ENCODE peak calls at places on chromosomes 3 and 15, in nine cellular contexts. One of them, this sample, is unnamed. For H3K27me3, the result is how much of the 10 kb centered on the place peaks cover.

GRCh38 chr3:185729335-185729715 is 95.5 kb downstream of the IGF2BP2 start:
- DNase-seq in cardiac muscle cell: peak
- DNase-seq in heart right ventricle: no peak
- DNase-seq in HCT116: no peak
- DNase-seq in bronchial epithelial cell: peak
- DNase-seq in transverse colon: no peak
- DNase-seq in upper lobe of right lung: no peak
- DNase-seq in heart left ventricle: no peak
- DNase-seq in psoas muscle: no peak
- DNase-seq in this sample: no peak

GRCh38 chr15:68464451-68465090 is 32.6 kb upstream of the ITGA11 start:
- DNase-seq in cardiac muscle cell: peak
- DNase-seq in heart right ventricle: no peak
- DNase-seq in HCT116: no peak
- DNase-seq in bronchial epithelial cell: no peak
- DNase-seq in transverse colon: no peak
- DNase-seq in upper lobe of right lung: no peak
- DNase-seq in heart left ventricle: no peak
- DNase-seq in psoas muscle: peak
- DNase-seq in this sample: no peak

GRCh38 chr3:153055217-153055616 is 106.8 kb upstream of the RAP2B start:
- DNase-seq in cardiac muscle cell: no peak
- DNase-seq in heart right ventricle: no peak
- DNase-seq in HCT116: no peak
- DNase-seq in bronchial epithelial cell: no peak
- DNase-seq in transverse colon: no peak
- DNase-seq in upper lobe of right lung: no peak
- DNase-seq in heart left ventricle: no peak
- DNase-seq in psoas muscle: no peak
- DNase-seq in this sample: no peak

GRCh38 chr3:99325407-99325806 is 313.0 kb upstream of the COL8A1 start:
- DNase-seq in cardiac muscle cell: peak
- DNase-seq in heart right ventricle: no peak
- DNase-seq in HCT116: no peak
- DNase-seq in bronchial epithelial cell: no peak
- DNase-seq in transverse colon: no peak
- DNase-seq in upper lobe of right lung: no peak
- DNase-seq in heart left ventricle: no peak
- DNase-seq in psoas muscle: no peak
- DNase-seq in this sample: no peak

GRCh38 chr3:170429050-170429449 is 10.4 kb downstream of the CLDN11 start:
- DNase-seq in cardiac muscle cell: peak
- DNase-seq in heart right ventricle: no peak
- DNase-seq in HCT116: peak
- DNase-seq in bronchial epithelial cell: no peak
- DNase-seq in transverse colon: no peak
- DNase-seq in upper lobe of right lung: no peak
- DNase-seq in heart left ventricle: no peak
- DNase-seq in psoas muscle: no peak
- DNase-seq in this sample: no peak

GRCh38 chr15:40295297-40295696 is 12.4 kb upstream of the ANKRD63 start:
- DNase-seq in cardiac muscle cell: no peak
- DNase-seq in heart right ventricle: no peak
- DNase-seq in HCT116: no peak
- DNase-seq in bronchial epithelial cell: no peak
- DNase-seq in transverse colon: no peak
- DNase-seq in upper lobe of right lung: no peak
- DNase-seq in heart left ventricle: no peak
- DNase-seq in psoas muscle: no peak
- DNase-seq in this sample: no peak

GRCh38 chr3:193896419-193896818 is 239.5 kb upstream of the HES1 start:
- DNase-seq in cardiac muscle cell: no peak
- DNase-seq in heart right ventricle: no peak
- DNase-seq in HCT116: no peak
- DNase-seq in bronchial epithelial cell: peak
- DNase-seq in transverse colon: no peak
- DNase-seq in upper lobe of right lung: no peak
- DNase-seq in heart left ventricle: no peak
- DNase-seq in psoas muscle: no peak
- DNase-seq in this sample: no peak

GRCh38 chr15:37081985-37082384 is 18.4 kb downstream of the MEIS2 start:
- DNase-seq in cardiac muscle cell: peak
- DNase-seq in heart right ventricle: no peak
- DNase-seq in HCT116: no peak
- DNase-seq in bronchial epithelial cell: no peak
- DNase-seq in transverse colon: no peak
- DNase-seq in upper lobe of right lung: no peak
- DNase-seq in heart left ventricle: no peak
- DNase-seq in psoas muscle: no peak
- DNase-seq in this sample: no peak

GRCh38 chr3:74390121-74390870 is 224.2 kb downstream of the CNTN3 start:
- DNase-seq in cardiac muscle cell: no peak
- DNase-seq in heart right ventricle: no peak
- DNase-seq in HCT116: no peak
- DNase-seq in bronchial epithelial cell: no peak
- DNase-seq in transverse colon: no peak
- DNase-seq in upper lobe of right lung: no peak
- DNase-seq in heart left ventricle: no peak
- DNase-seq in psoas muscle: no peak
- DNase-seq in this sample: no peak

GRCh38 chr3:53162672-53163458 is 1.9 kb downstream of the PRKCD start:
- DNase-seq in cardiac muscle cell: no peak
- DNase-seq in heart right ventricle: no peak
- DNase-seq in HCT116: no peak
- DNase-seq in bronchial epithelial cell: no peak
- DNase-seq in transverse colon: peak
- DNase-seq in upper lobe of right lung: peak
- DNase-seq in heart left ventricle: no peak
- DNase-seq in psoas muscle: no peak
- DNase-seq in this sample: no peak

GRCh38 chr3:164748626-164749025 is 329.7 kb downstream of the SI start:
- DNase-seq in cardiac muscle cell: no peak
- DNase-seq in heart right ventricle: no peak
- DNase-seq in HCT116: no peak
- DNase-seq in bronchial epithelial cell: peak
- DNase-seq in transverse colon: no peak
- DNase-seq in upper lobe of right lung: no peak
- DNase-seq in heart left ventricle: no peak
- DNase-seq in psoas muscle: no peak
- DNase-seq in this sample: no peak

GRCh38 chr3:13880811-13881156 is 913 bp upstream of the WNT7A start:
- DNase-seq in cardiac muscle cell: no peak
- DNase-seq in heart right ventricle: no peak
- DNase-seq in HCT116: no peak
- DNase-seq in bronchial epithelial cell: no peak
- DNase-seq in transverse colon: no peak
- DNase-seq in upper lobe of right lung: peak
- DNase-seq in heart left ventricle: no peak
- DNase-seq in psoas muscle: no peak
- DNase-seq in this sample: no peak

GRCh38 chr15:73940061-73940981 is 14.1 kb downstream of the LOXL1 start:
- DNase-seq in cardiac muscle cell: peak
- DNase-seq in heart right ventricle: no peak
- DNase-seq in HCT116: no peak
- DNase-seq in bronchial epithelial cell: no peak
- DNase-seq in transverse colon: no peak
- DNase-seq in upper lobe of right lung: no peak
- DNase-seq in heart left ventricle: no peak
- DNase-seq in psoas muscle: no peak
- DNase-seq in this sample: no peak

GRCh38 chr15:73941044-73941443 is 14.8 kb downstream of the LOXL1 start:
- DNase-seq in cardiac muscle cell: peak
- DNase-seq in heart right ventricle: no peak
- DNase-seq in HCT116: no peak
- DNase-seq in bronchial epithelial cell: peak
- DNase-seq in transverse colon: no peak
- DNase-seq in upper lobe of right lung: no peak
- DNase-seq in heart left ventricle: no peak
- DNase-seq in psoas muscle: no peak
- DNase-seq in this sample: peak

GRCh38 chr15:73941871-73942635 is 15.8 kb downstream of the LOXL1 start:
- DNase-seq in cardiac muscle cell: peak
- DNase-seq in heart right ventricle: no peak
- DNase-seq in HCT116: no peak
- DNase-seq in bronchial epithelial cell: no peak
- DNase-seq in transverse colon: no peak
- DNase-seq in upper lobe of right lung: no peak
- DNase-seq in heart left ventricle: no peak
- DNase-seq in psoas muscle: no peak
- DNase-seq in this sample: no peak

GRCh38 chr15:73942751-73943270 is 16.5 kb downstream of the LOXL1 start:
- DNase-seq in cardiac muscle cell: no peak
- DNase-seq in heart right ventricle: no peak
- DNase-seq in HCT116: no peak
- DNase-seq in bronchial epithelial cell: no peak
- DNase-seq in transverse colon: no peak
- DNase-seq in upper lobe of right lung: no peak
- DNase-seq in heart left ventricle: no peak
- DNase-seq in psoas muscle: no peak
- DNase-seq in this sample: no peak

DNA sequence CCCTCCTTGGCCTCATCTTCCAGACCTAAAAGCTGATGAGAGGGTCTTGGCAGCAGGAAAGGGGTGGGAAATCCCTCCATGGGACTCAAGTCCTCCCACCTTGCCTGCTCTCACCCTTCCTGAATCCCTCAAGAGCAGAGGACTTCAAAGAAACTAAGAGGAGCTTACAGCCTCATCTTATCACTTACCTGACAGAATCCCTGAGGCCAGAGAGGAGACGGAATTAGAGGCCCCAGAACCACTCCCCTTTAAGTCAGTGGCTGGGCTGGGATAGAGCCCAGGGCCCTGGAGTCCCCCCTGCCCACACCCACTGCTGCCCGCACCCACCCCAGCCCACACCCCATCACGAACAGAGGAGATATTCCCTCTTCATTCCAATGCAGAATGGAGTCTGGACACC is 15.2 kb downstream of the LOXL1 start:
- DNase-seq in cardiac muscle cell: no peak
- DNase-seq in heart right ventricle: no peak
- DNase-seq in HCT116: no peak
- DNase-seq in bronchial epithelial cell: no peak
- DNase-seq in transverse colon: no peak
- DNase-seq in upper lobe of right lung: no peak
- DNase-seq in heart left ventricle: no peak
- DNase-seq in psoas muscle: no peak
- DNase-seq in this sample: no peak
- H3K4me3 ChIP-seq in cardiac muscle cell: no peak
- H3K4me3 ChIP-seq in heart right ventricle: no peak
- H3K4me3 ChIP-seq in HCT116: no peak
- H3K4me3 ChIP-seq in bronchial epithelial cell: no peak
- H3K4me3 ChIP-seq in transverse colon: no peak
- H3K4me3 ChIP-seq in upper lobe of right lung: no peak
- H3K4me3 ChIP-seq in heart left ventricle: no peak
- H3K4me3 ChIP-seq in psoas muscle: no peak
- H3K4me3 ChIP-seq in this sample: no peak

GRCh38 chr15:73438651-73439050 is 4.3 kb upstream of the REC114 start:
- DNase-seq in cardiac muscle cell: no peak
- DNase-seq in heart right ventricle: no peak
- DNase-seq in HCT116: no peak
- DNase-seq in bronchial epithelial cell: no peak
- DNase-seq in transverse colon: no peak
- DNase-seq in upper lobe of right lung: no peak
- DNase-seq in heart left ventricle: no peak
- DNase-seq in psoas muscle: no peak
- DNase-seq in this sample: no peak
- H3K27me3 ChIP-seq in cardiac muscle cell: under half
- H3K27me3 ChIP-seq in heart right ventricle: under half
- H3K27me3 ChIP-seq in HCT116: under half
- H3K27me3 ChIP-seq in bronchial epithelial cell: under half
- H3K27me3 ChIP-seq in transverse colon: under half
- H3K27me3 ChIP-seq in upper lobe of right lung: under half
- H3K27me3 ChIP-seq in heart left ventricle: under half
- H3K27me3 ChIP-seq in psoas muscle: under half
- H3K27me3 ChIP-seq in this sample: under half

DNA sequence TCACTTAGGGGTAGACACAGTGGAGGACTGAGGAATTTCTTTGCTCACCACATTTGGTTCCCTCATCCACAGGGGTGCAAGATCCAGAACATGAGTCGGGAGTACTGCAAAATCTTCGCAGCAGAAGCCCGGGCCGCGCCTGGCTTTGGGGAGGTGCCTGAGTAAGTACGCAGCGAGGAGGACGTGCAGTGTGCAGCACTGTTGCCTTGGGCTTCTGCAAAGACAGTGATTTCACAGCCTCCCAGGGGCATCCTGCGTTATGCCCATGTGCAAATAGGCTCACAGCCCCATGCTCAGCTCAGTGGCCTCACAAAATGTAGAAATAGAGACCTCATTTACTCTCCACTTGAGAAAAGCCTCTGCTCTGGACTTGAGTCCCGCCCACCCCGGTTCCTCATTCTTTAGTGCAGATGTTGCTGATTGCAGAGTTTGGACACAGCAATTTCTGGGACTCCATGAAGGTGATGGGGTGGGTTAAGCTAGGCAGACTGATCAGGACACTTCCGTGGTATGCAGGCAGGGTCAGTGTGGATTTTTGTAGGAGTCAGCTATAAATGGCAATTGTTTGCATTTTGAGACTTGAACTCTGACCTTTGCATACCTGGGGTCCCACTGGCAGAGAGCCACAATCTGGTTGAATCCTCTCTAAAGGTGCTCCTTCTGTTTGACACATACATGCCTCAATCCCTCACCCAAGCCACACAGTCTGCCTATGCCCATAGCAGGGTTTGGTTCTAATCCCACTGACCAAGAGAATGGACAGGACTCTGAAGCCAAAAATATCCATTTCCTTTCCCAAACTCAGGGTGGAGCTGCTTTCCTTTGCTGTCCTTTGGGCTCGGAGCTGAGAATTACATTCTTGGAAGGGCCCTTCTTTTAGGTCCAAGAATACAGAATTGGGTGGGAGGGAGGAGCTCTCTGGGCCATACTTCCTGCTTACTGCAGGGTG is 20.7 kb upstream of the SLC28A1 start:
- DNase-seq in cardiac muscle cell: peak
- DNase-seq in heart right ventricle: no peak
- DNase-seq in HCT116: no peak
- DNase-seq in bronchial epithelial cell: no peak
- DNase-seq in transverse colon: no peak
- DNase-seq in upper lobe of right lung: no peak
- DNase-seq in heart left ventricle: no peak
- DNase-seq in psoas muscle: no peak
- DNase-seq in this sample: no peak
- TF ChIP-seq CTCF in cardiac muscle cell: peak
- TF ChIP-seq CTCF in heart right ventricle: peak
- TF ChIP-seq CTCF in HCT116: no peak
- TF ChIP-seq CTCF in bronchial epithelial cell: no peak
- TF ChIP-seq CTCF in transverse colon: no peak
- TF ChIP-seq CTCF in upper lobe of right lung: peak
- TF ChIP-seq CTCF in heart left ventricle: peak
- TF ChIP-seq CTCF in psoas muscle: peak
- TF ChIP-seq CTCF in this sample: no peak

DNA sequence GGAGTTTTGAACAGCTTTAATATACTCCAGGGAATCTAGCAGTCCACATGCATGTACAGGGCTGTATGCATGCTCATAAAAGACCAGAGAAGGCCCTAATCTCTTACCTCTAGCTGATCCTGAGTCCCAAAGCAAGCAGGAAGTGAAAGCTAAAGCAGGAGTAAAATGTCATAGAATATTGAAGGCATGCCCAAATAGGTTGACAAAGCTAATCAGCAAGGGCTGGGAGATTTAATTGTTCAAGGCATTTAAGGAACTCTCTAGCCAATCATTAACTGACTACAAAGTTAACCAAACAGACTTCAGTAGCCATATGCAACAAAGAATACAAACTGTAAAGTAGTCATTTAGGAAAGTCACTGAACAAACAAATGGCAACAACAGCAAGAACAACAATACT is 85.8 kb upstream of the KBTBD8 start:
- DNase-seq in cardiac muscle cell: no peak
- DNase-seq in heart right ventricle: no peak
- DNase-seq in HCT116: no peak
- DNase-seq in bronchial epithelial cell: no peak
- DNase-seq in transverse colon: no peak
- DNase-seq in upper lobe of right lung: no peak
- DNase-seq in heart left ventricle: no peak
- DNase-seq in psoas muscle: no peak
- DNase-seq in this sample: no peak
- H3K4me3 ChIP-seq in cardiac muscle cell: no peak
- H3K4me3 ChIP-seq in heart right ventricle: no peak
- H3K4me3 ChIP-seq in HCT116: no peak
- H3K4me3 ChIP-seq in bronchial epithelial cell: no peak
- H3K4me3 ChIP-seq in transverse colon: no peak
- H3K4me3 ChIP-seq in upper lobe of right lung: no peak
- H3K4me3 ChIP-seq in heart left ventricle: no peak
- H3K4me3 ChIP-seq in psoas muscle: no peak
- H3K4me3 ChIP-seq in this sample: no peak